ENCODE peak calls at places on chromosomes 4 and X, in six cellular contexts. M is right atrium auricular region, H is RWPE1, W is coronary artery, T is HCT116, G is left lung. Z is an unnamed sample.

GRCh38 chr4:169439244-169439643 is 168.5 kb upstream of the SH3RF1 start:
- DNase-seq in W (no peak), M (no peak), H (no peak), G (no peak), T (no peak), Z (no peak)

GRCh38 chrX:31580227-31580626 is 508.4 kb upstream of the FTHL17 start:
- DNase-seq in G (no peak), H (no peak), T (no peak), W (no peak), M (no peak), Z (no peak)

GRCh38 chr4:175802988-175803387 is 9.1 kb downstream of the GPM6A start:
- DNase-seq in W (no peak), G (no peak), T (no peak), H (no peak), M (no peak), Z (no peak)

GRCh38 chr4:143514432-143514831 is 930 bp downstream of the SMARCA5 start:
- DNase-seq in G (peak), T (no peak), W (peak), H (peak), M (no peak), Z (no peak)

GRCh38 chrX:99301990-99302389 is 1108.1 kb downstream of the PCDH19 start:
- DNase-seq in G (no peak), T (no peak), H (no peak), M (no peak), W (no peak), Z (no peak)

GRCh38 chr4:121479801-121480200 is 99.0 kb upstream of the QRFPR start:
- DNase-seq in M (no peak), G (no peak), W (no peak), H (peak), T (peak), Z (no peak)

GRCh38 chr4:76377922-76378321 is 43.0 kb downstream of the CCDC158 start:
- DNase-seq in W (no peak), H (peak), T (peak), G (no peak), M (no peak), Z (no peak)

GRCh38 chr4:78345237-78345636 is 206.3 kb upstream of the ANXA3 start:
- DNase-seq in H (no peak), W (no peak), T (no peak), G (no peak), M (no peak), Z (no peak)

GRCh38 chr4:100746141-100746540 is 228.3 kb upstream of the EMCN start:
- DNase-seq in H (no peak), M (no peak), W (no peak), G (no peak), T (no peak), Z (no peak)

GRCh38 chrX:37060999-37061398 is 52.8 kb downstream of the FAM47C start:
- DNase-seq in M (no peak), W (no peak), T (peak), G (no peak), H (peak), Z (peak)

GRCh38 chr4:87192155-87192919 is 28.1 kb downstream of the KLHL8 start:
- DNase-seq in T (no peak), W (no peak), H (no peak), G (no peak), M (no peak), Z (no peak)

GRCh38 chr4:140626982-140627381 is 58.2 kb upstream of the UCP1 start:
- DNase-seq in T (no peak), M (no peak), G (no peak), W (no peak), H (no peak), Z (no peak)

GRCh38 chr4:40309250-40309774 is 25.8 kb upstream of the CHRNA9 start:
- DNase-seq in M (peak), G (peak), H (peak), W (peak), T (peak), Z (peak)

GRCh38 chr4:140253556-140254027 is 99.6 kb upstream of the MAML3 start:
- DNase-seq in G (no peak), W (no peak), T (no peak), M (no peak), H (no peak), Z (no peak)

GRCh38 chr4:54658321-54659093 is 750 bp downstream of the KIT start:
- DNase-seq in G (peak), T (peak), W (no peak), M (no peak), H (peak), Z (no peak)

GRCh38 chr4:12124138-12124537 is 695.4 kb upstream of the HS3ST1 start:
- DNase-seq in H (no peak), W (no peak), T (no peak), G (no peak), M (no peak), Z (no peak)

GRCh38 chrX:39813631-39814246 is 284.0 kb downstream of the BCOR start:
- DNase-seq in W (peak), H (no peak), T (no peak), G (no peak), M (peak), Z (no peak)

GRCh38 chr4:110830461-110830860 is 207.6 kb upstream of the PITX2 start:
- DNase-seq in T (no peak), W (no peak), M (no peak), H (no peak), G (no peak), Z (no peak)

GRCh38 chrX:110415440-110416167 is 57.0 kb downstream of the RTL9 start:
- DNase-seq in M (no peak), T (no peak), H (no peak), G (no peak), W (peak), Z (no peak)
- H3K27ac ChIP-seq in M (no peak), T (no peak), H (no peak), G (no peak), W (peak), Z (peak)

DNA sequence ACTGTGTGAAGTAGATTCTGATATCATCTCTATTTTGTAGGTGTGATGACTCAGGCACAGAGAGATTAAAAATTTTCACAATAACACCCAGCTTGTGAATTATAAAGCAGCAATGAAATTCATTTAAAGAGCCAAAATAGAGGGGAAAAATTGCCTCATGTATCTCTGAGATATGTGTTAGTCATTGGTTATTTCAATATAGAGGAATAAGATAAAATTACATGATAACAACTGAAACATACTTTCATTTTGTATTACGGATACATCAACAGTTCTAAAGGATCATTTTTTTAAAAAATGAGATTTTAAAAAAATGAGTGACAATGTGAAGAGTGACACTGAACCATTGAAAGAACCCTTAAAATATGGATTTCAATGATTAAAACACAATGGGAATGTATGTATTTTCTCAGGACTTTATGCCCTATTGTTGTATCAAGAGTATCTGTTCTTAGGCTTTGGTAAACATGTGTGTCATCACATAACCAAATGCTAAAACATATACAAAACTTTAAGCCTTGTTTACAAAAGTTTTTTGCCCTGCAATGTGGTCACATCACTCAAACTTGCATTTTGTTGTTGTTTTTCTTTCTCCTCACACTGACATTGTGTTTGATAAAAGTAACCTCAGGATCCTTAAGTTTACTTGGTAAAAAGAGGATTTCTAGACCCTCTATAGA is 221.3 kb downstream of the ANTXR2 start:
- DNase-seq in T (no peak), M (no peak), W (no peak), H (no peak), G (no peak), Z (no peak)
- H3K27ac ChIP-seq in T (no peak), M (no peak), W (no peak), H (no peak), G (no peak), Z (peak)

GRCh38 chr4:1200425-1201035 is 28.1 kb upstream of the SPON2 start:
- DNase-seq in T (no peak), M (peak), G (peak), H (no peak), W (peak), Z (peak)
- H3K27ac ChIP-seq in T (no peak), M (peak), G (peak), H (no peak), W (peak), Z (peak)

DNA sequence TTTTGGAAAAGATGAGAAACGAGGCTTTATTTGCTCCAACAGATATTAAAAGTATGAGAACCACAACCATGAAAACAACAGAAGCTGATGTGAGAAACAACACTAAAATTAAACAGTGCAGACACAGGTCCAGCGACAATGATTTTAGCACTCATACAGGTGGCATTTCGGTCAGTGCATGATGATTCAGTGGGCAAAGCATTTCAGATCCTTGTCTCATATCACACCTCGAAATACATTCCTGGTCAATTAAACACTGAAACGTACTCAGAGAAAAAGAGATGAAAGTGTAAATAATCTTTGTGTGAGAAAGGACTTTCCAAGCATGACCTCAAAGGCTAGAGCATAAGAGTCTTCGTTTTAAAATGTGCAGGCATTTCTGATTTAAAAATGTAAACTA is 85.2 kb downstream of the ACOX3 start:
- DNase-seq in G (no peak), W (no peak), H (peak), T (no peak), M (no peak), Z (no peak)
- H3K27ac ChIP-seq in G (no peak), W (no peak), H (no peak), T (no peak), M (no peak), Z (no peak)

DNA sequence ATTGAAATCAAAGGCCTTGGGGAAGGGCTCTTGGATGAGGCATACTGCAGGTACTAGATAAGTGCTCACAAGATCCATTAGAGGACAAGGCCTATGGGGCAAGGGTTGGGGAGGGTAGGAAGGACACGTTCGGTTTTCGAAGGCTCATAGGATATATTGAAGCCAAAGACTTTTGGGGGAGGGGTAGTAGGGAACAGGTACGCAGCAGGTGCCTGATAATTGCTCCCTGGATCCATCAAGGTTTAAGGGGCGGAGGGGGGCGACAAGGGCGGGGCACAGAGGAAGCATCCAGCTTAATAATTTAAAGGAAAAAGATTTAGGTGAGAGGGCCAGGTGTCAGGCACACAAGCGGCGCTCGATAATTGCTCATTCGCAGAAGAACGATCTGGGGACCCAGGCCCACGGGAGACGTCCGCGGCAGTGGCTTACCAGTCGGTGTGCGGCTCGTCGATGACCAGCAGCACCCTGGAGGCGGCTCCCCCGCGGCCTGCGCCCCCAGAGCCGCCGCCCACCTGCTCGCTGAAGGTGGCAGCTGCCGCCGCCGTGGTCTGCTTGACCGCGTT is 653 bp downstream of the SYN1 start:
- DNase-seq in T (no peak), M (no peak), W (no peak), H (no peak), G (no peak), Z (no peak)
- H3K27ac ChIP-seq in T (no peak), M (no peak), W (no peak), H (no peak), G (no peak), Z (no peak)

GRCh38 chrX:85808217-85808616 is 239.1 kb downstream of the CHM start:
- DNase-seq in G (no peak), M (no peak), H (no peak), W (no peak), T (no peak), Z (no peak)
- H3K27ac ChIP-seq in G (no peak), M (no peak), H (no peak), W (no peak), T (no peak), Z (no peak)

GRCh38 chrX:68832101-68832416 is 3.2 kb downstream of the EFNB1 start:
- DNase-seq in W (peak), T (no peak), G (peak), H (no peak), M (peak), Z (peak)

GRCh38 chrX:68829594-68830485 is 1.0 kb downstream of the EFNB1 start:
- DNase-seq in M (peak), W (peak), H (no peak), G (no peak), T (no peak), Z (no peak)

GRCh38 chrX:68830486-68831404 is 1.9 kb downstream of the EFNB1 start:
- DNase-seq in W (peak), G (no peak), H (no peak), M (peak), T (no peak), Z (no peak)

GRCh38 chrX:68832516-68833447 is 4.0 kb downstream of the EFNB1 start:
- DNase-seq in H (no peak), M (peak), W (peak), T (no peak), G (no peak), Z (no peak)

GRCh38 chrX:68831405-68832100 is 2.7 kb downstream of the EFNB1 start:
- DNase-seq in M (peak), T (no peak), H (no peak), G (no peak), W (no peak), Z (no peak)
- H3K27ac ChIP-seq in M (peak), T (no peak), H (peak), G (peak), W (peak), Z (peak)

DNA sequence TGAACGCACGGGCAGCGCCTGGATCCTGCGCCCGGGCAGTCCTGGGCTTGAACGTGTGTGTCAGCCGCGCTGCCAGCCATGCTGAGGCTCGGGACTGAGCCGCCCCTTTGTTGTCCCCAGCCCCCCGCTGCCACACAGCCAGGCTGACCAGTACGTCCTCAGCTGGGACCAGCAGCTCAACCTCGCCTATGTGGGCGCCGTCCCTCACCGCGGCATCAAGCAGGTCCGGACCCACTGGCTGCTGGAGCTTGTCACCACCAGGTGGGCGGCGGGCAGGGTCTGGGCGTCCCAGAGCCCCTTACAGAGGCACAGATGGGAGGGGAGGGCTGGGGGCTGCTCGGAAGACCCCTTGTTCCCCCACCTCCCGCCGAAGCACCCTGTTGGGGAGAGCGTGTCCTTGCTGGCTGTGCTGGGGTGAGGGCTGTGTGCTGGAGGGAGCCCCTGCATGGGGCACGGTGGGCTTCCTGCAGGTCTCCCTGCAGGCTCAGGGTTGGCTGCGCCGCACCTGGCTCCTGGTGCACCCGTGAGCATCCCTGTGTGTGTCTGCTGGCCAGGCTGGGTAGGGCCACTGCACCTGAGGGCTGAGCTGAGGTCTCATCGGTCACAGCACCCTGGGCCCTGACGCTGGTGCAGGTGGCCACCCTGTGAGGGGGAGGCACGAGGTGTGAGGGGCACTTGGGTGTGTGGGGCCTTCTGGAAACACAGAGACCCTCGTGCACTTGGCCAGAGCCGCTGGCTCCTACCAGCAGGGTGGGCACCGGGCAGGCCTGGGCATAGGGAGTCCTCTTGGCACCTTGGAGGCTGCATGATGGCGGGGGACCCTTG is 1.1 kb downstream of the IDUA start:
- DNase-seq in T (no peak), M (no peak), H (no peak), W (no peak), G (no peak), Z (no peak)
- H3K27ac ChIP-seq in T (peak), M (peak), H (peak), W (no peak), G (peak), Z (no peak)

GRCh38 chr4:60089546-60090273 is 1110.4 kb upstream of the ADGRL3 start:
- DNase-seq in G (no peak), W (no peak), M (no peak), H (no peak), T (no peak), Z (no peak)
- H3K27ac ChIP-seq in G (no peak), W (no peak), M (no peak), H (no peak), T (no peak), Z (no peak)

DNA sequence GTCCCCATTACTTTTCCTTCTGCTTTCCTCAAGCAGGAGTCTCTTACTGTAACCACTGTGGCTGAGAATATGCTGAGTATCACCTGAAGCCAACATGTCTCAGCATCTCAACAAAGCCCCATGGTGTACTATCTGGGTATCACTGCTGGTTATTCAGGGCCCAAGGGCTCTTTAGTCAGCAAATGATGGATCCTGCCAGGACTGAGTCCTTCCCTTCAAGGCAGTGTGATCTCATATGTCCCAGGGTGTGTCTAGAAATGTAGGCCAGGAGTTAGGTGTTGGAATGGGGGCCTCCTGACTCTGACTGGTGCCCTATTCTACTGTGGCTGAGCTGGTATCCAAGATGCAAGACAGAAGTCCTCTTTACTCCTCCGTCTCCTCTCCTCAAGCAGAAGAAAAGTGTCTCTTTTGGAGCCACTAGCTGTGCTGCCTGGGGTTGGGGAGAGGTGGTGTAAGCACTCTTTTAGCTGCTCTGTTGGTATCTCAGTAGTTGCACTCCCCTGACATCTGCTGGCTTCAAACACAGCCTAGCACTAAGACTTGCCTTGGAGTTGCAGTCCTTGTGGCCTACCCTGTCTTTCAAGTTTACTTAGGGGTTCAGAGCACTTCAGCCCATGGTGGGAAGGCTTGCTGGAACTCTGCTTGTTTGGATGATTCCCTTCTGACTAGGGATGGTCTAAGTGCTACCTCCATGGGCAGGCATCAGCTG is 28.6 kb downstream of the OCIAD2 start:
- DNase-seq in W (no peak), M (no peak), G (no peak), T (no peak), H (no peak), Z (no peak)
- H3K27ac ChIP-seq in W (no peak), M (no peak), G (no peak), T (no peak), H (no peak), Z (no peak)

Z was measured in AG04450.